ENCODE peak calls at places on chromosomes 3 and 15, in seven cellular contexts. One of them, this sample, is unnamed. For H3K4me1 and H3K9me3, the result is how much of the 10 kb centered on the place peaks cover.

GRCh38 chr15:66462630-66463029 is 34.9 kb downstream of the SNAPC5 start:
- DNase-seq in CD8-positive, alpha-beta T cell: no peak
- DNase-seq in GM12878: no peak
- DNase-seq in suprapubic skin: no peak
- DNase-seq in uterus: no peak
- DNase-seq in stomach: no peak
- DNase-seq in lower lobe of right lung: no peak
- DNase-seq in this sample: no peak

GRCh38 chr3:49134471-49135265 is 1.8 kb upstream of the LAMB2 start:
- DNase-seq in CD8-positive, alpha-beta T cell: no peak
- DNase-seq in GM12878: no peak
- DNase-seq in suprapubic skin: no peak
- DNase-seq in uterus: no peak
- DNase-seq in stomach: no peak
- DNase-seq in lower lobe of right lung: no peak
- DNase-seq in this sample: no peak

GRCh38 chr3:61866143-61866542 is 304.8 kb downstream of the PTPRG start:
- DNase-seq in CD8-positive, alpha-beta T cell: no peak
- DNase-seq in GM12878: no peak
- DNase-seq in suprapubic skin: no peak
- DNase-seq in uterus: no peak
- DNase-seq in stomach: no peak
- DNase-seq in lower lobe of right lung: no peak
- DNase-seq in this sample: no peak

GRCh38 chr3:84943379-84943778 is 15.4 kb upstream of the CADM2 start:
- DNase-seq in CD8-positive, alpha-beta T cell: no peak
- DNase-seq in GM12878: no peak
- DNase-seq in suprapubic skin: no peak
- DNase-seq in uterus: no peak
- DNase-seq in stomach: no peak
- DNase-seq in lower lobe of right lung: no peak
- DNase-seq in this sample: no peak

GRCh38 chr15:74541494-74542191 is 623 bp downstream of the ARID3B start:
- DNase-seq in CD8-positive, alpha-beta T cell: peak
- DNase-seq in GM12878: peak
- DNase-seq in suprapubic skin: peak
- DNase-seq in uterus: peak
- DNase-seq in stomach: peak
- DNase-seq in lower lobe of right lung: peak
- DNase-seq in this sample: peak

GRCh38 chr15:68749365-68750141 is 71.1 kb downstream of the ANP32A start:
- DNase-seq in CD8-positive, alpha-beta T cell: no peak
- DNase-seq in GM12878: no peak
- DNase-seq in suprapubic skin: no peak
- DNase-seq in uterus: no peak
- DNase-seq in stomach: no peak
- DNase-seq in lower lobe of right lung: no peak
- DNase-seq in this sample: no peak

GRCh38 chr3:189975376-189975990 is 145.2 kb downstream of the P3H2 start:
- DNase-seq in CD8-positive, alpha-beta T cell: no peak
- DNase-seq in GM12878: no peak
- DNase-seq in suprapubic skin: no peak
- DNase-seq in uterus: no peak
- DNase-seq in stomach: no peak
- DNase-seq in lower lobe of right lung: no peak
- DNase-seq in this sample: no peak

GRCh38 chr3:45259144-45259543 is 33.1 kb upstream of the TMEM158 start:
- DNase-seq in CD8-positive, alpha-beta T cell: no peak
- DNase-seq in GM12878: no peak
- DNase-seq in suprapubic skin: no peak
- DNase-seq in uterus: no peak
- DNase-seq in stomach: no peak
- DNase-seq in lower lobe of right lung: no peak
- DNase-seq in this sample: no peak

GRCh38 chr15:28952666-28953491 is 67.1 kb downstream of the APBA2 start:
- DNase-seq in CD8-positive, alpha-beta T cell: no peak
- DNase-seq in GM12878: no peak
- DNase-seq in suprapubic skin: no peak
- DNase-seq in uterus: no peak
- DNase-seq in stomach: no peak
- DNase-seq in lower lobe of right lung: no peak
- DNase-seq in this sample: no peak

GRCh38 chr3:23996058-23996457 is 51.0 kb downstream of the NR1D2 start:
- DNase-seq in CD8-positive, alpha-beta T cell: no peak
- DNase-seq in GM12878: no peak
- DNase-seq in suprapubic skin: no peak
- DNase-seq in uterus: no peak
- DNase-seq in stomach: no peak
- DNase-seq in lower lobe of right lung: no peak
- DNase-seq in this sample: no peak

GRCh38 chr3:125261031-125261430 is 48.5 kb upstream of the SLC12A8 start:
- DNase-seq in CD8-positive, alpha-beta T cell: no peak
- DNase-seq in GM12878: no peak
- DNase-seq in suprapubic skin: no peak
- DNase-seq in uterus: no peak
- DNase-seq in stomach: no peak
- DNase-seq in lower lobe of right lung: no peak
- DNase-seq in this sample: no peak

GRCh38 chr3:156388469-156389150 is 166.3 kb downstream of the SSR3 start:
- DNase-seq in CD8-positive, alpha-beta T cell: no peak
- DNase-seq in GM12878: no peak
- DNase-seq in suprapubic skin: no peak
- DNase-seq in uterus: no peak
- DNase-seq in stomach: no peak
- DNase-seq in lower lobe of right lung: no peak
- DNase-seq in this sample: no peak

GRCh38 chr3:117063910-117064309 is 354.3 kb downstream of the TUSC7 start:
- DNase-seq in CD8-positive, alpha-beta T cell: no peak
- DNase-seq in GM12878: no peak
- DNase-seq in suprapubic skin: no peak
- DNase-seq in uterus: no peak
- DNase-seq in stomach: no peak
- DNase-seq in lower lobe of right lung: no peak
- DNase-seq in this sample: no peak

GRCh38 chr15:58360421-58361090 is 71.2 kb upstream of the LIPC start:
- DNase-seq in CD8-positive, alpha-beta T cell: no peak
- DNase-seq in GM12878: no peak
- DNase-seq in suprapubic skin: no peak
- DNase-seq in uterus: no peak
- DNase-seq in stomach: no peak
- DNase-seq in lower lobe of right lung: no peak
- DNase-seq in this sample: no peak

GRCh38 chr3:99869621-99870020 is 52.0 kb downstream of the CMSS1 start:
- DNase-seq in CD8-positive, alpha-beta T cell: no peak
- DNase-seq in GM12878: no peak
- DNase-seq in suprapubic skin: no peak
- DNase-seq in uterus: no peak
- DNase-seq in stomach: no peak
- DNase-seq in lower lobe of right lung: no peak
- DNase-seq in this sample: no peak

GRCh38 chr3:31288641-31289100 is 244.1 kb upstream of the STT3B start:
- DNase-seq in CD8-positive, alpha-beta T cell: peak
- DNase-seq in GM12878: no peak
- DNase-seq in suprapubic skin: no peak
- DNase-seq in uterus: peak
- DNase-seq in stomach: peak
- DNase-seq in lower lobe of right lung: no peak
- DNase-seq in this sample: no peak

GRCh38 chr3:101827211-101828174 is 21.8 kb upstream of the NFKBIZ start:
- DNase-seq in CD8-positive, alpha-beta T cell: peak
- DNase-seq in GM12878: peak
- DNase-seq in suprapubic skin: peak
- DNase-seq in uterus: peak
- DNase-seq in stomach: peak
- DNase-seq in lower lobe of right lung: peak
- DNase-seq in this sample: peak

GRCh38 chr3:101829066-101829830 is 20.1 kb upstream of the NFKBIZ start:
- DNase-seq in CD8-positive, alpha-beta T cell: peak
- DNase-seq in GM12878: no peak
- DNase-seq in suprapubic skin: peak
- DNase-seq in uterus: peak
- DNase-seq in stomach: peak
- DNase-seq in lower lobe of right lung: no peak
- DNase-seq in this sample: peak

GRCh38 chr3:101833446-101833974 is 15.8 kb upstream of the NFKBIZ start:
- DNase-seq in CD8-positive, alpha-beta T cell: no peak
- DNase-seq in GM12878: no peak
- DNase-seq in suprapubic skin: no peak
- DNase-seq in uterus: no peak
- DNase-seq in stomach: no peak
- DNase-seq in lower lobe of right lung: no peak
- DNase-seq in this sample: no peak

GRCh38 chr3:101828289-101828688 is 21.0 kb upstream of the NFKBIZ start:
- DNase-seq in CD8-positive, alpha-beta T cell: no peak
- DNase-seq in GM12878: no peak
- DNase-seq in suprapubic skin: no peak
- DNase-seq in uterus: no peak
- DNase-seq in stomach: no peak
- DNase-seq in lower lobe of right lung: no peak
- DNase-seq in this sample: no peak

GRCh38 chr3:101829878-101830277 is 19.4 kb upstream of the NFKBIZ start:
- DNase-seq in CD8-positive, alpha-beta T cell: no peak
- DNase-seq in GM12878: no peak
- DNase-seq in suprapubic skin: no peak
- DNase-seq in uterus: no peak
- DNase-seq in stomach: no peak
- DNase-seq in lower lobe of right lung: no peak
- DNase-seq in this sample: no peak
- H3K4me3 ChIP-seq in CD8-positive, alpha-beta T cell: no peak
- H3K4me3 ChIP-seq in GM12878: peak
- H3K4me3 ChIP-seq in suprapubic skin: no peak
- H3K4me3 ChIP-seq in uterus: no peak
- H3K4me3 ChIP-seq in stomach: no peak
- H3K4me3 ChIP-seq in lower lobe of right lung: no peak
- H3K4me3 ChIP-seq in this sample: no peak

DNA sequence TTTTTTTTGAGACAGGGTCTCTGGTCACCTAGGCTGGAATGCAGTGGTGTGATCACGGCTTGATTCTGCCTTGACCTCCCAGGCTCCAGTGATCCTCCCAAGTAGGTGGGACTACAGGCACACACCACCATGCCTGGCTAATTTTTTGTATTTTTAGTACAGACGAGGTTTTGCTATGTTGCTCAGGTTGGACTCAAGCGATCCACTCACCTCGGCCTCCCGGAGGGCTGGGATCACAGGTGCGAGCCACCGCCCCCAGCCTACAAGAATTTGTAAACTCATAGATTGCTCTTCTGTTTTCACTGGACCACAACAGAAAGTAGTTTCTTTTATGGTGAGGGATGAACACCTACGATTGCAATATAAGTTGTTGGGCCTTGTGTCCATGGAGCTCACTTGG is 7.4 kb downstream of the IGF1R start:
- DNase-seq in CD8-positive, alpha-beta T cell: no peak
- DNase-seq in GM12878: no peak
- DNase-seq in suprapubic skin: no peak
- DNase-seq in uterus: no peak
- DNase-seq in stomach: no peak
- DNase-seq in lower lobe of right lung: no peak
- DNase-seq in this sample: no peak
- H3K4me1 ChIP-seq in CD8-positive, alpha-beta T cell: under half
- H3K4me1 ChIP-seq in GM12878: under half
- H3K4me1 ChIP-seq in suprapubic skin: under half
- H3K4me1 ChIP-seq in uterus: under half
- H3K4me1 ChIP-seq in stomach: under half
- H3K4me1 ChIP-seq in lower lobe of right lung: half or more
- H3K4me1 ChIP-seq in this sample: under half

DNA sequence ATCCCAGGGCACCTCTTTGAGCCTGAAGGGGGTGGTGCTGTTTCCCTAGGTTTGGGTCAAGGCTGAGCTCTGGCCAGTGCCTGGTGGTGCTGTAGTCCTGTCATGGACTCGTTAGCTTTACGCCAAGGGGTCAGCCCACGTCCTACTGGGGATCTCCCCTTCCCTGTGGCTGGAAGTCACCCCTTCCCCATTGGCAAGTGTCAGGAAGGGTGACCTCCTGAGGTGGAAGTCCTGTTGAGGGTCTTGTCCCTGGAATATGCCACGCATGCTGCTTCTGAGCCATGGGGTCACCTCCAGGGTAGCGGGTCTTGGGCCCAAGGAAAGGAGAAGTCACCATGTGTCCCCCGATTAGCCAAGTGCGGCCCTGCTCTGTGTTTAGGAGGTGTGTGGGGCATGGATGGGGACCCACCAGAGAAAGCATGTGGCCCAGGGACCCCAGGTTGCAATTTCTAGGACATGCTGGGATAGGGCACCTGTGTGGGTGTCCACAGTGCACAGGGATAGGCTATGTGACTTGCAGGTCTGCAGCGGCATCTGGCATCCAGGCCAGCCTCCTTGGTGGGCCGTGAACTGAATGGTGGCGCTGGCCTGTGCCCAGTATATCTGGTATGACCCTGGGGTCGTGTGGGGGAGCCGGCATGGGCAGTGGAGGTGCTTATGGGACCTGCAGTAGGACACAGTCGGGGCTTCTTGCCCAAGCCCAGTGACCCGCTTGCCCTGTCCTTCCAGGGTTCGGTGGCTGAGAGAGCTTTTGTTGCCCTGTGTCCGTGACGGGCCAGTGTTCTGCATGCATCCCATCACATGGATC is 226.7 kb downstream of the SNRPN start:
- DNase-seq in CD8-positive, alpha-beta T cell: peak
- DNase-seq in GM12878: no peak
- DNase-seq in suprapubic skin: peak
- DNase-seq in uterus: peak
- DNase-seq in stomach: peak
- DNase-seq in lower lobe of right lung: peak
- DNase-seq in this sample: no peak
- H3K9me3 ChIP-seq in CD8-positive, alpha-beta T cell: under half
- H3K9me3 ChIP-seq in GM12878: under half
- H3K9me3 ChIP-seq in suprapubic skin: under half
- H3K9me3 ChIP-seq in uterus: under half
- H3K9me3 ChIP-seq in stomach: half or more
- H3K9me3 ChIP-seq in lower lobe of right lung: under half
- H3K9me3 ChIP-seq in this sample: under half

DNA sequence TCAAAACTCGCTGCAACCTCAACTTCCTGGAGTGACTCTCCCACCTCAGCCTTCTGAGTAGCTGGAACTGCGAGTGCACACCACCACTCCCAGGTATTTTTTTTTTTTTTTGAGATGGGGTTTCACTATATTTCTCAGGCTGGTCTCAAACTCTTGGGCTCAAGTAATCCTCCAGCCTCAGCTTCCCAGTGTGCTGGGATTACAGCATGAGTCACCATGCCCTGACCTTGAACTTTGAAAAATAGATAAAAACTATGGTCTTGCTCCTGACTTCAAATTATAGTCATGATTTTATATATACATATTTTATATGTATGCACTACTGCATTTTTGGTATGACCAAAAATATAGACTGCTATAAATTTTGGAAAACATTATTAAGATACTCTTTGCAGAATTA is 6.9 kb upstream of the PLSCR5 start:
- DNase-seq in CD8-positive, alpha-beta T cell: no peak
- DNase-seq in GM12878: no peak
- DNase-seq in suprapubic skin: no peak
- DNase-seq in uterus: no peak
- DNase-seq in stomach: no peak
- DNase-seq in lower lobe of right lung: no peak
- DNase-seq in this sample: no peak
- H3K4me3 ChIP-seq in CD8-positive, alpha-beta T cell: no peak
- H3K4me3 ChIP-seq in GM12878: no peak
- H3K4me3 ChIP-seq in suprapubic skin: no peak
- H3K4me3 ChIP-seq in uterus: no peak
- H3K4me3 ChIP-seq in stomach: no peak
- H3K4me3 ChIP-seq in lower lobe of right lung: no peak
- H3K4me3 ChIP-seq in this sample: no peak

GRCh38 chr15:80507131-80507530 is 102.9 kb downstream of the ARNT2 start:
- DNase-seq in CD8-positive, alpha-beta T cell: no peak
- DNase-seq in GM12878: no peak
- DNase-seq in suprapubic skin: no peak
- DNase-seq in uterus: no peak
- DNase-seq in stomach: no peak
- DNase-seq in lower lobe of right lung: no peak
- DNase-seq in this sample: no peak
- H3K4me1 ChIP-seq in CD8-positive, alpha-beta T cell: under half
- H3K4me1 ChIP-seq in GM12878: under half
- H3K4me1 ChIP-seq in suprapubic skin: under half
- H3K4me1 ChIP-seq in uterus: under half
- H3K4me1 ChIP-seq in stomach: under half
- H3K4me1 ChIP-seq in lower lobe of right lung: under half
- H3K4me1 ChIP-seq in this sample: under half

This sample was measured in naive thymus-derived CD4-positive, alpha-beta T cell.